ENCODE peak calls at places on chromosomes 4 and X, in four cellular contexts. A is H1, K is K562, L is GM12878. F is an unnamed sample.

GRCh38 chrX:44343412-44343942 is at the start of gene EFHC2:
- DNase-seq in K (peak), L (no peak), A (no peak), F (peak)

GRCh38 chr4:87506974-87507701 is 22.0 kb downstream of the SPARCL1 start:
- DNase-seq in A (no peak), K (no peak), L (no peak), F (no peak)

GRCh38 chrX:41333994-41334865 is at the start of gene DDX3X:
- DNase-seq in A (no peak), K (peak), L (peak), F (peak)

GRCh38 chr4:147723316-147723715 is 8.6 kb upstream of the ARHGAP10 start:
- DNase-seq in A (no peak), L (no peak), K (no peak), F (no peak)

GRCh38 chr4:53633608-53634007 is 42.3 kb upstream of the LNX1 start:
- DNase-seq in A (no peak), L (no peak), K (no peak), F (no peak)

GRCh38 chr4:7594013-7594412 is 159.3 kb upstream of the PSAPL1 start:
- DNase-seq in L (no peak), K (no peak), A (no peak), F (no peak)

GRCh38 chrX:2928127-2928582 is 984 bp downstream of the ARSD start:
- DNase-seq in K (no peak), A (peak), L (no peak), F (peak)

GRCh38 chrX:154512879-154513553 is 3.0 kb downstream of the FAM3A start:
- DNase-seq in K (no peak), A (no peak), L (no peak), F (no peak)

GRCh38 chr4:158161561-158162354 is 11.1 kb downstream of the GASK1B start:
- DNase-seq in L (no peak), K (no peak), A (no peak), F (no peak)

GRCh38 chr4:33882246-33882990 is 2361.9 kb downstream of the ARAP2 start:
- DNase-seq in L (no peak), K (no peak), A (no peak), F (no peak)

GRCh38 chr4:72507167-72507566 is 61.9 kb downstream of the ADAMTS3 start:
- DNase-seq in K (no peak), L (no peak), A (no peak), F (no peak)

GRCh38 chr4:111450867-111451266 is 694.4 kb upstream of the FAM241A start:
- DNase-seq in A (no peak), K (no peak), L (no peak), F (no peak)

GRCh38 chrX:38055170-38055847 is 49.0 kb downstream of the SYTL5 start:
- DNase-seq in A (no peak), L (peak), K (no peak), F (no peak)

GRCh38 chr4:128831526-128832252 is 22.2 kb downstream of the JADE1 start:
- DNase-seq in K (no peak), A (no peak), L (no peak), F (peak)

GRCh38 chrX:43835557-43835956 is 46.7 kb downstream of the MAOB start:
- DNase-seq in K (no peak), A (no peak), L (no peak), F (no peak)

GRCh38 chrX:2690856-2691542 is at the start of gene CD99:
- DNase-seq in K (peak), A (no peak), L (peak), F (peak)

GRCh38 chrX:33725556-33726232 is 406.4 kb downstream of the FAM47A start:
- DNase-seq in L (no peak), A (no peak), K (no peak), F (peak)

GRCh38 chrX:54978448-54978847 is 15.5 kb downstream of the PFKFB1 start:
- DNase-seq in L (no peak), K (no peak), A (no peak), F (no peak)

GRCh38 chr4:169327951-169328350 is 57.2 kb upstream of the SH3RF1 start:
- DNase-seq in A (no peak), K (no peak), L (no peak), F (no peak)

GRCh38 chr4:5574386-5574785 is 134.0 kb downstream of the EVC2 start:
- DNase-seq in K (no peak), L (no peak), A (no peak), F (no peak)

GRCh38 chr4:87947381-87948160 is 27.9 kb upstream of the SPP1 start:
- DNase-seq in L (no peak), K (no peak), A (no peak), F (no peak)

GRCh38 chr4:16384496-16384895 is 158.2 kb upstream of the TAPT1 start:
- DNase-seq in A (no peak), L (no peak), K (no peak), F (peak)

GRCh38 chr4:55947254-55947882 is 1.4 kb upstream of the CEP135 start:
- DNase-seq in A (no peak), L (peak), K (no peak), F (no peak)

GRCh38 chr4:55951191-55951922 is 2.6 kb downstream of the CEP135 start:
- DNase-seq in A (no peak), K (no peak), L (no peak), F (no peak)

GRCh38 chr4:55949480-55949802 is 696 bp downstream of the CEP135 start:
- DNase-seq in K (peak), L (no peak), A (no peak), F (no peak)

GRCh38 chr4:55948726-55949479 is at the start of gene CEP135:
- DNase-seq in L (peak), A (peak), K (peak), F (peak)

GRCh38 chr4:55947912-55948725 is 626 bp upstream of the CEP135 start:
- DNase-seq in K (peak), L (peak), A (no peak), F (no peak)
- TF ChIP-seq CREB1 in K (no peak), L (no peak), A (no peak), F (no peak)

GRCh38 chr4:184680698-184681097 is 31.2 kb downstream of the PRIMPOL start:
- DNase-seq in A (no peak), K (no peak), L (no peak), F (no peak)
- H3K27ac ChIP-seq in A (no peak), K (no peak), L (no peak), F (no peak)

GRCh38 chr4:73856518-73856917 is 3.4 kb downstream of the PF4V1 start:
- DNase-seq in L (no peak), K (no peak), A (no peak), F (no peak)
- TF ChIP-seq CREB1 in L (no peak), K (no peak), A (no peak), F (no peak)

GRCh38 chr4:177177446-177178160 is 132.1 kb upstream of the NEIL3 start:
- DNase-seq in K (no peak), L (no peak), A (no peak), F (no peak)
- H3K27ac ChIP-seq in K (no peak), L (no peak), A (no peak), F (no peak)

DNA sequence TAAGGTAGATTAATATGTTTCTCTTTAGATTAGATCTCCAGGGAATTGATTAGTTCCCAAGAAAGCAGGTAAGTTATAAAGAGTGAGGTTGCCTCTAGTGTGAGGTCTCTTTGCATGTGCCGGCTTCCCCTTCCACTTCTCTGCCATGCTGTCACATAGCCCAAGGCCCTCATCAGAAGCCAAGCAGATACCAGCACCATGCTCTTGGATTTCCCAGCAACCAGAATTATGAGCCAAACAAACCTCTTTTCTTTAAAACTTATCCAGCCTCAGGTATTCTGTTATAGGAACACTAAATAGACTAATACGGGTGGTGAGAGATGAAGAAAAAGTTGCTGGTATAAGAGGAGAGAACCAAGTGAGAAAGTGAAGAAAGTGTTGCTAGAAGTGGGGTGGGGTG is 15.1 kb downstream of the ANKRD50 start:
- DNase-seq in A (no peak), K (no peak), L (no peak), F (no peak)
- TF ChIP-seq CREB1 in A (no peak), K (no peak), L (no peak), F (no peak)

GRCh38 chrX:74536142-74537010 is 78.0 kb downstream of the RLIM start:
- DNase-seq in L (no peak), A (no peak), K (peak), F (peak)

GRCh38 chrX:74535633-74536141 is 78.7 kb downstream of the RLIM start:
- DNase-seq in L (no peak), K (peak), A (no peak), F (peak)

GRCh38 chrX:74535211-74535621 is 79.2 kb downstream of the RLIM start:
- DNase-seq in K (peak), L (no peak), A (no peak), F (peak)

GRCh38 chrX:74537011-74537390 is 77.4 kb downstream of the RLIM start:
- DNase-seq in K (no peak), L (no peak), A (no peak), F (peak)

GRCh38 chrX:74534569-74535038 is 79.8 kb downstream of the RLIM start:
- DNase-seq in K (no peak), L (peak), A (no peak), F (no peak)
- H3K27ac ChIP-seq in K (no peak), L (no peak), A (no peak), F (no peak)

DNA sequence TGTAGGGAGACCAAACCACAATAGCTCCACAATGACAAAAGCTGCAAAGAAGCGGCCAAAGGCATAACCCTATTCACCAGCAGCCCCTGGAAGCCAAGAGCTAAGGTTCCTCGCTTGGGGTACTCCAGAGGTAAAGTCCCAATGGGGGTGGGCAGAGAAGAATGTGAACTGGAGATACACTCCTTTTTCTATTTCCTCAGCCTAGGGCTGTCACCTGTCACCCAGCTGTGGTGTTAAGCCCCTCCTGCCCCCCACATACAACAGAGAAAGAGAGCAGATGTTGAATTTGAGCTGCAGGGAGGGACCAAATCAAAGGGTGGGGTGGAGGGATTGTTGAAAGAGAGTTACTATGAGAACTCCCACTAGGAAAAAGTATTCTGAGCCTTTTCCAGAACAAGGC is 26.1 kb downstream of the AMOT start:
- DNase-seq in L (no peak), A (no peak), K (no peak), F (no peak)
- TF ChIP-seq CREB1 in L (no peak), A (no peak), K (no peak), F (no peak)

GRCh38 chr4:133152801-133153526 is 3.9 kb downstream of the PCDH10 start:
- DNase-seq in L (no peak), A (no peak), K (no peak), F (peak)

GRCh38 chr4:133157460-133158160 is 8.5 kb downstream of the PCDH10 start:
- DNase-seq in L (no peak), K (no peak), A (no peak), F (no peak)

GRCh38 chr4:133156556-133156955 is 7.5 kb downstream of the PCDH10 start:
- DNase-seq in A (no peak), K (no peak), L (no peak), F (no peak)

GRCh38 chr4:133154725-133155124 is 5.6 kb downstream of the PCDH10 start:
- DNase-seq in L (no peak), K (no peak), A (no peak), F (peak)

DNA sequence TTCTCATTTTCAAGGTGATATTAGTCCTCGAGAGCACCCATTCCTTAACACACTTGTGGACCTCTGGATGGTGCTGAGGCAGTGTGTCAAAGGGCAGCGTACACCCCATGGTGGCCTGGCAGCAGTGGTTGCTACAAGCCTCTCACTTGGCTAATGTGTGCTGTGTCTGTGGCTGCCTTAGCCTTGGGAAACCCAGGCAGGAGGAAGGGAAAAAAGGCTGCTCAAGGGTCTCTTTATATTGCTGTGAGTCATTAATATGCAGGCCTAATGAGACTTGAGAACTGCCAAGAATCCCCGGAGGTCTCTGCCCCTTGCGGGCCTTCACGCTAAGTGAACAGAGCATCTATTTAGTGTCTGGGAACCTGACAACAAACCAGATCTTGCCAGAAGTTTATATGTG is 7.0 kb downstream of the PCDH10 start:
- DNase-seq in K (no peak), L (no peak), A (no peak), F (no peak)
- H3K27ac ChIP-seq in K (no peak), L (no peak), A (no peak), F (no peak)

GRCh38 chr4:186554890-186555827 is at the start of gene MTNR1A:
- DNase-seq in K (no peak), L (no peak), A (no peak), F (peak)
- TF ChIP-seq CREB1 in K (no peak), L (no peak), A (no peak), F (no peak)

GRCh38 chr4:140807491-140808257 is 51.5 kb upstream of the TBC1D9 start:
- DNase-seq in A (no peak), K (no peak), L (peak), F (no peak)
- H3K27ac ChIP-seq in A (no peak), K (no peak), L (peak), F (no peak)